ENCODE peak calls at places on chromosomes 4 and X, in five cellular contexts. V is heart right ventricle, N is endodermal cell, A is BJ, H is activated B cell treated with CpG ODN at 0.5 μM for 24 hours. R is an unnamed sample.
A peak's percentile ranks its signal among the peaks of the same experiment; 100 is the strongest.

GRCh38 chr4:15231265-15232091 is 196.4 kb upstream of the C1QTNF7 start:
- DNase-seq in V (peak; percentile 86), N (peak; percentile 93), A (no peak), H (peak; percentile 24), R (no peak)

GRCh38 chr4:89879201-89879600 is 15.5 kb upstream of the MMRN1 start:
- DNase-seq in V (no peak), N (no peak), A (no peak), H (no peak), R (no peak)

GRCh38 chr4:83232087-83232486 is 52.5 kb downstream of the COQ2 start:
- DNase-seq in V (no peak), N (no peak), A (no peak), H (no peak), R (no peak)

GRCh38 chr4:140331245-140331644 is 42.2 kb upstream of the SCOC start:
- DNase-seq in V (no peak), N (no peak), A (no peak), H (no peak), R (no peak)

GRCh38 chr4:61666248-61666647 is 466.1 kb downstream of the ADGRL3 start:
- DNase-seq in V (no peak), N (no peak), A (no peak), H (no peak), R (no peak)

GRCh38 chrX:38595801-38596200 is 34.5 kb downstream of the TSPAN7 start:
- DNase-seq in V (no peak), N (no peak), A (no peak), H (no peak), R (no peak)

GRCh38 chr4:137909910-137910309 is 332.2 kb downstream of the SLC7A11 start:
- DNase-seq in V (no peak), N (peak; percentile 53), A (no peak), H (no peak), R (no peak)

GRCh38 chr4:110411599-110412011 is 64.3 kb upstream of the ENPEP start:
- DNase-seq in V (no peak), N (peak; percentile 93), A (no peak), H (no peak), R (no peak)

GRCh38 chr4:120922390-120923200 is at the start of gene PRDM5:
- DNase-seq in V (peak; percentile 57), N (peak; percentile 89), A (no peak), H (no peak), R (no peak)

GRCh38 chr4:149031399-149031798 is 589.2 kb upstream of the NR3C2 start:
- DNase-seq in V (no peak), N (peak; percentile 48), A (no peak), H (no peak), R (no peak)

GRCh38 chrX:16786791-16787735 is 797 bp downstream of the TXLNG start:
- DNase-seq in V (no peak), N (peak; percentile 71), A (no peak), H (peak; percentile 22), R (no peak)

GRCh38 chr4:133320576-133321170 is 171.6 kb downstream of the PCDH10 start:
- DNase-seq in V (no peak), N (peak; percentile 53), A (no peak), H (no peak), R (peak; percentile 4)

GRCh38 chrX:120560842-120561633 is at the start of gene CUL4B:
- DNase-seq in V (peak; percentile 93), N (peak; percentile 96), A (peak; percentile 82), H (peak; percentile 78), R (peak; percentile 95)

GRCh38 chr4:75561789-75562188 is 5.9 kb downstream of the ODAPH start:
- DNase-seq in V (no peak), N (peak; percentile 71), A (no peak), H (no peak), R (no peak)

GRCh38 chr4:133149932-133150642 is 993 bp downstream of the PCDH10 start:
- DNase-seq in V (no peak), N (no peak), A (no peak), H (no peak), R (no peak)

GRCh38 chr4:15197005-15197404 is 194.7 kb downstream of the CPEB2 start:
- DNase-seq in V (peak; percentile 10), N (peak; percentile 75), A (no peak), H (no peak), R (no peak)

GRCh38 chr4:156971623-156972369 is at the start of gene PDGFC:
- DNase-seq in V (peak; percentile 68), N (peak; percentile 93), A (no peak), H (no peak), R (peak; percentile 36)

GRCh38 chr4:105306158-105306781 is 159.6 kb downstream of the TET2 start:
- DNase-seq in V (no peak), N (no peak), A (no peak), H (no peak), R (no peak)

GRCh38 chr4:79959652-79960051 is 113.4 kb downstream of the ANTXR2 start:
- DNase-seq in V (no peak), N (no peak), A (no peak), H (no peak), R (no peak)

GRCh38 chr4:74320559-74321118 is 12.4 kb downstream of the EPGN start:
- DNase-seq in V (no peak), N (peak; percentile 84), A (no peak), H (no peak), R (peak; percentile 39)

GRCh38 chr4:186771624-186772023 is 48.0 kb upstream of the FAT1 start:
- DNase-seq in V (no peak), N (no peak), A (no peak), H (no peak), R (no peak)

GRCh38 chrX:42151808-42152207 is 228.5 kb upstream of the CASK start:
- DNase-seq in V (no peak), N (no peak), A (no peak), H (no peak), R (peak; percentile 23)

GRCh38 chrX:23908219-23909003 is 605 bp downstream of the CXorf58 start:
- DNase-seq in V (no peak), N (peak; percentile 69), A (no peak), H (no peak), R (no peak)
- TF ChIP-seq CTCF in V (no peak), N (peak; percentile 83), A (peak; percentile 43), H (no peak), R (no peak)

DNA sequence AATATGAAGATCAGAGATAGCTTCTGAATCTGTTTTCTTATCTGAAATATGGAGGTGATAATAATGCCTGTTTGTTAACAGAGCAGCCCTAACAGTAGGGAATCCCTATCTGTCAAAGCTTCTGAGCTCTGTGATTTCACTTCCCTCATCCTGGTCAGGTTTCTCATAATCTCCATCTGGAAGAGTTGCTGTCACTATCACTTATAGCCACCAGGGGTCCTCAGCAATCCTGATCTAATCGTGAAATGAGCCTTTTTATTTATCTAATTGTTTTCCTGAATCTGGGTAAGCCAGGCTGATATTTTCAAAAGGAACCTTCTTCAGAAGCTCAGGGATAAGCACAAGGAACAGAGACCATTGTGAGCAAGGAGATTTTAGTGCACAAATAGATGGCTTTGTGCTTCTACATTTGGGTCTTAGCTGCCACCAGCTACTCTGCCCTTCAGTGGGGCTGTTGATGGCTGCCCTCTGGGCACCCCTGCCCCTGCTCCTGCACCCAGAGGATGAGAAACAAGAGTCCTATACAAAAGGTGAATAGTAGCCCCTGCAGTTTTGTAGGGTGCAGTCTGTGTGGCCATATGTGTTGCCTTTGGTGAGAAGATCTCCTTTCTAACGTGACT is 196.4 kb upstream of the RADX start:
- DNase-seq in V (no peak), N (peak; percentile 50), A (no peak), H (no peak), R (no peak)
- TF ChIP-seq CTCF in V (peak; percentile 48), N (peak; percentile 80), A (peak; percentile 56), H (peak; percentile 37), R (no peak)

GRCh38 chr4:147924604-147925412 is 192.9 kb downstream of the ARHGAP10 start:
- DNase-seq in V (peak; percentile 19), N (peak; percentile 81), A (no peak), H (no peak), R (peak; percentile 12)
- TF ChIP-seq CTCF in V (peak; percentile 48), N (peak; percentile 79), A (peak; percentile 62), H (no peak), R (no peak)

GRCh38 chr4:6701371-6701770 is 7.7 kb downstream of the S100P start:
- DNase-seq in V (no peak), N (peak; percentile 91), A (no peak), H (no peak), R (no peak)
- TF ChIP-seq CTCF in V (peak; percentile 16), N (peak; percentile 75), A (peak; percentile 35), H (no peak), R (peak; percentile 7)

R was measured in HL-60.